ENCODE peak calls at places on chromosomes 12 and 14, in five cellular contexts. One of them, this sample, is unnamed.

GRCh38 chr14:45177081-45177480 is 41.4 kb downstream of the FANCM start:
- DNase-seq in amniotic stem cell: no peak
- DNase-seq in cardiac fibroblast: peak
- DNase-seq in foreskin melanocyte: no peak
- DNase-seq in Kasumi-1: no peak
- DNase-seq in this sample: peak

GRCh38 chr12:8951744-8952143 is 2.3 kb upstream of the M6PR start:
- DNase-seq in amniotic stem cell: no peak
- DNase-seq in cardiac fibroblast: no peak
- DNase-seq in Kasumi-1: no peak
- DNase-seq in foreskin melanocyte: no peak
- DNase-seq in this sample: no peak

GRCh38 chr14:95289323-95290010 is 30.2 kb downstream of the CLMN start:
- DNase-seq in amniotic stem cell: no peak
- DNase-seq in cardiac fibroblast: no peak
- DNase-seq in Kasumi-1: no peak
- DNase-seq in foreskin melanocyte: no peak
- DNase-seq in this sample: no peak

GRCh38 chr12:123028475-123028874 is 48.0 kb downstream of the ARL6IP4 start:
- DNase-seq in Kasumi-1: no peak
- DNase-seq in cardiac fibroblast: no peak
- DNase-seq in foreskin melanocyte: no peak
- DNase-seq in amniotic stem cell: no peak
- DNase-seq in this sample: no peak

GRCh38 chr12:28498850-28499249 is 308.6 kb downstream of the CCDC91 start:
- DNase-seq in amniotic stem cell: no peak
- DNase-seq in Kasumi-1: no peak
- DNase-seq in foreskin melanocyte: no peak
- DNase-seq in cardiac fibroblast: no peak
- DNase-seq in this sample: no peak

GRCh38 chr12:76804435-76804976 is 40.6 kb downstream of the ZDHHC17 start:
- DNase-seq in amniotic stem cell: no peak
- DNase-seq in foreskin melanocyte: no peak
- DNase-seq in Kasumi-1: no peak
- DNase-seq in cardiac fibroblast: no peak
- DNase-seq in this sample: no peak

GRCh38 chr12:106179086-106179485 is 40.3 kb upstream of the NUAK1 start:
- DNase-seq in foreskin melanocyte: no peak
- DNase-seq in amniotic stem cell: no peak
- DNase-seq in Kasumi-1: no peak
- DNase-seq in cardiac fibroblast: no peak
- DNase-seq in this sample: peak

GRCh38 chr12:50425859-50426258 is 25.2 kb downstream of the LARP4 start:
- DNase-seq in Kasumi-1: no peak
- DNase-seq in cardiac fibroblast: no peak
- DNase-seq in amniotic stem cell: no peak
- DNase-seq in foreskin melanocyte: peak
- DNase-seq in this sample: no peak

GRCh38 chr14:104437703-104438102 is 141.9 kb upstream of the C14orf180 start:
- DNase-seq in foreskin melanocyte: no peak
- DNase-seq in cardiac fibroblast: no peak
- DNase-seq in Kasumi-1: no peak
- DNase-seq in amniotic stem cell: no peak
- DNase-seq in this sample: no peak

This sample was measured in MV-4-11.